ENCODE peak calls at places on chromosomes 3 and 15, in seven cellular contexts. X, K, W, N, Q, Y and Z are unnamed samples.

GRCh38 chr15:75849167-75849566 is 5.9 kb downstream of the UBE2Q2 start:
- DNase-seq in N (no peak), Y (no peak), X (no peak), K (no peak), W (no peak), Q (no peak), Z (no peak)

GRCh38 chr3:51675201-51675611 is 4.2 kb downstream of the TEX264 start:
- DNase-seq in Q (peak), X (no peak), K (peak), N (peak), Y (no peak), W (no peak), Z (no peak)

GRCh38 chr3:102733811-102734574 is 299.2 kb downstream of the ZPLD1 start:
- DNase-seq in Q (no peak), K (no peak), N (no peak), X (peak), W (no peak), Y (no peak), Z (peak)

GRCh38 chr3:29344154-29344553 is 63.3 kb downstream of the RBMS3 start:
- DNase-seq in K (no peak), Q (no peak), Y (no peak), W (no peak), X (no peak), N (no peak), Z (no peak)

GRCh38 chr3:136196064-136196400 is at the start of gene MSL2:
- DNase-seq in N (peak), Q (no peak), Y (no peak), K (peak), W (no peak), X (no peak), Z (peak)

GRCh38 chr3:73121684-73122331 is 60.3 kb downstream of the EBLN2 start:
- DNase-seq in W (no peak), N (no peak), Q (no peak), K (no peak), X (no peak), Y (no peak), Z (no peak)

GRCh38 chr15:45635191-45635638 is 386 bp downstream of the SQOR start:
- DNase-seq in W (no peak), X (no peak), K (no peak), Y (no peak), N (peak), Q (peak), Z (peak)

GRCh38 chr3:140467104-140467577 is 210.7 kb upstream of the TRIM42 start:
- DNase-seq in Q (no peak), W (no peak), N (no peak), K (no peak), Y (no peak), X (peak), Z (no peak)